ENCODE peak calls at places on chromosomes 7 and 10, in six cellular contexts. M is nephron progenitor cell, Y is endothelial cell, N is left lung, W is Caco-2, K is AG09309. Z is an unnamed sample.
A peak's percentile ranks its signal among the peaks of the same experiment; 100 is the strongest.

GRCh38 chr7:129203050-129203741 is 14.8 kb downstream of the SMO start:
- DNase-seq in N (peak; percentile 19), W (no peak), Y (no peak), K (no peak), M (no peak), Z (no peak)

GRCh38 chr7:25389489-25390106 is 161.3 kb upstream of the NPVF start:
- DNase-seq in M (no peak), N (no peak), Y (peak; percentile 35), W (peak; percentile 32), K (no peak), Z (peak; percentile 20)

GRCh38 chr10:12782537-12782936 is 219.0 kb downstream of the CCDC3 start:
- DNase-seq in W (peak; percentile 79), M (peak; percentile 55), K (no peak), N (no peak), Y (peak; percentile 68), Z (peak; percentile 60)

GRCh38 chr7:2248984-2249694 is 7.1 kb downstream of the NUDT1 start:
- DNase-seq in Y (no peak), K (peak; percentile 86), W (no peak), N (peak; percentile 83), M (no peak), Z (peak; percentile 78)

GRCh38 chr7:55100172-55100961 is 81.5 kb downstream of the EGFR start:
- DNase-seq in N (peak; percentile 59), Y (no peak), W (no peak), K (no peak), M (no peak), Z (no peak)

GRCh38 chr7:15016726-15017125 is 114.2 kb upstream of the DGKB start:
- DNase-seq in M (no peak), Y (no peak), W (peak; percentile 13), N (no peak), K (no peak), Z (no peak)

GRCh38 chr10:104479906-104480579 is 126.4 kb downstream of the CFAP58 start:
- DNase-seq in K (no peak), Y (no peak), M (no peak), W (no peak), N (no peak), Z (no peak)

GRCh38 chr10:87654212-87654611 is 5.5 kb upstream of the PAPSS2 start:
- DNase-seq in M (no peak), Y (no peak), K (no peak), W (no peak), N (no peak), Z (no peak)

GRCh38 chr7:27697861-27698430 is 35.3 kb upstream of the HIBADH start:
- DNase-seq in N (peak; percentile 72), W (no peak), Y (no peak), M (no peak), K (no peak), Z (peak; percentile 36)

GRCh38 chr7:101817031-101817929 is at the start of gene CUX1:
- DNase-seq in W (peak; percentile 61), K (no peak), M (peak; percentile 40), Y (peak; percentile 33), N (peak; percentile 43), Z (peak; percentile 51)

GRCh38 chr7:101814996-101815825 is 2.2 kb upstream of the CUX1 start:
- DNase-seq in M (peak; percentile 72), W (peak; percentile 83), Y (peak; percentile 73), K (no peak), N (peak; percentile 43), Z (peak; percentile 81)

GRCh38 chr7:101817930-101818698 is 688 bp downstream of the CUX1 start:
- DNase-seq in M (no peak), N (no peak), K (no peak), W (no peak), Y (no peak), Z (no peak)

GRCh38 chr7:101815826-101816488 is 1.5 kb upstream of the CUX1 start:
- DNase-seq in W (peak; percentile 86), Y (peak; percentile 75), N (peak; percentile 71), M (peak; percentile 81), K (peak; percentile 42), Z (peak; percentile 88)

GRCh38 chr7:101816499-101817030 is 861 bp upstream of the CUX1 start:
- DNase-seq in Y (peak; percentile 62), N (peak; percentile 57), K (no peak), M (peak; percentile 70), W (peak; percentile 81), Z (peak; percentile 77)
- TF ChIP-seq CTCF in Y (no peak), N (no peak), K (no peak), M (no peak), W (peak; percentile 14), Z (peak; percentile 57)

DNA sequence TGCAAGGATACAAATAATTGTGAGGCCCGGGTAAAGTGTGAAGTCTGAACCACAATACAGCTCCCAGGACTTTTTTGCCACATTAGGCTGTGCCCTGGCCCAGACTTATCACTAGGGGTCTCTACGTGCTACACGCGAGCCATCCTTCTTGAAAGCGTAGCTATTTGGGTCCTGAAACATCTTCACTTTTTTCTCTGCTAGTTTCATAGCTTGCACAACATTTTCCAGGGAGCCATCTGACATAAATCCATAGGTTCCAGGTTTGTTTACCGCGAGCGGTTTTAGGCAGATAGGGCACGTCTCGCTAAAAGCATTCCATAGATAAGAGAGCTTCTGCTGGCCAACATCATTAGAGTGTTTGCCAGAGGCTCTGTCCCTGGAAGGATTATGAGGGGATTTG is 226.5 kb downstream of the RPS24 start:
- DNase-seq in Y (no peak), K (no peak), W (peak; percentile 84), N (no peak), M (no peak), Z (no peak)
- TF ChIP-seq CTCF in Y (no peak), K (no peak), W (peak; percentile 43), N (no peak), M (peak; percentile 11), Z (no peak)

DNA sequence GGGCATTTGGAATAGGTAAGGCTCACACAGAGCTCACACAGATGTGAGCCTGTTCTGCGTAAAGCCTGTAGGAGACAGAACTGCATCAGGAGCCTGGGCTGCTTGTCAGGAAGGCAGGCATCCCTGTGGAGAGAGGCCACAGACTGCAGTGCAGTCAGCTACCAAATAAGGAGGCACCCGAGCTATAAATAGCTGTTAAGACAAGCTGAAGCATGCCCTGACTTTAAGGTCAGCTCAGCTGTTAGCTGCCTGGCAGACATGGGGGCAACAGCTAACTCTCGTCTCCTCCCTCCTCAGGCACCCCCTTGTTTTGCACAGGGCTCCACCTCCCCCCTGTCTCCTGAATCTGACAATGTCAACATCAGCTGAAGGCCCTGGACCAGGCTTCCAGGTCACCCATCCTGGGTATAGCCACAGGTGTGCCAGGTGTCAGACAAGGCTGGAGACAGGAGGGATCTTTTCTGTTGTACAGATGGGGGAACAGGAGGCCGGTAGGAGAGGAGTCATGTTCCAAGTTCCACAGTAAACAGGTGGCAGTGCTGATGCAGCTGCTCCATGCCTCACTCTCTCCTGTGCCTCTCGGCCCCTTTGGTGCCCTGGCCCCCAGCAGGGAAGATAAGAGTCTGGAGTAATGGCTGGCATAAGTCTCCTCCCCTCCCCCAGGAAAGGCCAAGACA is 27.6 kb upstream of the MKRN1 start:
- DNase-seq in N (no peak), M (peak; percentile 27), K (peak; percentile 48), W (no peak), Y (no peak), Z (no peak)
- TF ChIP-seq CTCF in N (no peak), M (no peak), K (peak; percentile 25), W (no peak), Y (no peak), Z (no peak)

GRCh38 chr7:93717217-93717900 is 142.8 kb upstream of the CALCR start:
- DNase-seq in Y (no peak), N (no peak), K (no peak), W (no peak), M (no peak), Z (no peak)

GRCh38 chr7:93720106-93720505 is 145.6 kb upstream of the CALCR start:
- DNase-seq in W (no peak), M (no peak), N (no peak), Y (no peak), K (no peak), Z (no peak)

GRCh38 chr7:93711926-93712325 is 137.4 kb upstream of the CALCR start:
- DNase-seq in W (no peak), N (no peak), Y (no peak), M (no peak), K (no peak), Z (no peak)

GRCh38 chr7:93719546-93719945 is 145.0 kb upstream of the CALCR start:
- DNase-seq in N (no peak), K (peak; percentile 80), W (peak; percentile 21), M (no peak), Y (no peak), Z (no peak)

GRCh38 chr7:93715234-93715633 is 140.7 kb upstream of the CALCR start:
- DNase-seq in M (peak; percentile 79), W (peak; percentile 71), Y (peak; percentile 75), N (peak; percentile 35), K (no peak), Z (peak; percentile 11)
- TF ChIP-seq CTCF in M (peak; percentile 81), W (peak; percentile 82), Y (peak; percentile 68), N (peak; percentile 39), K (peak; percentile 63), Z (peak; percentile 10)

GRCh38 chr7:112763298-112763697 is 26.9 kb downstream of the TMEM168 start:
- DNase-seq in W (no peak), K (no peak), M (no peak), N (no peak), Y (no peak), Z (no peak)
- TF ChIP-seq CTCF in W (no peak), K (no peak), M (no peak), N (no peak), Y (no peak), Z (no peak)

Z was measured in GM13976.